ENCODE peak calls at places on chromosome 21, in six cellular contexts. A is hepatocyte, D is H9, M is SK-N-SH, F is HCT116, Y is GM23248. E is an unnamed sample.

GRCh38 chr21:36204980-36205379 is 48.4 kb downstream of the DOP1B start:
- DNase-seq in A (no peak), D (no peak), M (no peak), F (no peak), Y (no peak), E (no peak)

GRCh38 chr21:33808715-33809367 is 106.8 kb downstream of the ATP5PO start:
- DNase-seq in A (no peak), D (no peak), M (no peak), F (no peak), Y (no peak), E (no peak)

GRCh38 chr21:43736224-43736883 is 17.4 kb downstream of the PDXK start:
- DNase-seq in A (no peak), D (no peak), M (no peak), F (no peak), Y (no peak), E (peak)

GRCh38 chr21:28675265-28676041 is 317.2 kb downstream of the LTN1 start:
- DNase-seq in A (no peak), D (no peak), M (no peak), F (no peak), Y (peak), E (peak)

GRCh38 chr21:45304945-45305344 is 17.2 kb upstream of the POFUT2 start:
- DNase-seq in A (no peak), D (no peak), M (no peak), F (no peak), Y (no peak), E (no peak)

GRCh38 chr21:26888931-26889330 is 43.7 kb upstream of the ADAMTS1 start:
- DNase-seq in A (no peak), D (no peak), M (no peak), F (no peak), Y (no peak), E (no peak)

GRCh38 chr21:35335951-35336446 is 286.9 kb upstream of the RUNX1 start:
- DNase-seq in A (no peak), D (no peak), M (no peak), F (no peak), Y (no peak), E (no peak)

GRCh38 chr21:41086551-41086950 is 81.4 kb upstream of the BACE2 start:
- DNase-seq in A (no peak), D (no peak), M (peak), F (no peak), Y (no peak), E (no peak)

GRCh38 chr21:29196021-29196663 is 65.7 kb downstream of the MAP3K7CL start:
- DNase-seq in A (peak), D (no peak), M (peak), F (peak), Y (peak), E (peak)

GRCh38 chr21:36120304-36120902 is 14.5 kb upstream of the CBR3 start:
- DNase-seq in A (no peak), D (no peak), M (no peak), F (no peak), Y (peak), E (no peak)

GRCh38 chr21:45736042-45736704 is 92.6 kb downstream of the PCBP3 start:
- DNase-seq in A (no peak), D (no peak), M (no peak), F (no peak), Y (no peak), E (no peak)

GRCh38 chr21:46507562-46507961 is 48.9 kb downstream of the DIP2A start:
- DNase-seq in A (no peak), D (no peak), M (no peak), F (no peak), Y (no peak), E (no peak)

GRCh38 chr21:16741228-16741665 is 771.6 kb upstream of the CXADR start:
- DNase-seq in A (no peak), D (no peak), M (peak), F (no peak), Y (no peak), E (no peak)

GRCh38 chr21:35350965-35351364 is 301.9 kb upstream of the RUNX1 start:
- DNase-seq in A (no peak), D (no peak), M (no peak), F (no peak), Y (peak), E (no peak)

GRCh38 chr21:34800797-34801518 is 132.2 kb downstream of the CLIC6 start:
- DNase-seq in A (peak), D (no peak), M (no peak), F (no peak), Y (peak), E (no peak)

GRCh38 chr21:31647650-31648049 is 11.8 kb upstream of the SOD1 start:
- DNase-seq in A (no peak), D (no peak), M (no peak), F (no peak), Y (no peak), E (no peak)

GRCh38 chr21:28227881-28228623 is 764.6 kb downstream of the LTN1 start:
- DNase-seq in A (no peak), D (no peak), M (no peak), F (no peak), Y (peak), E (peak)

GRCh38 chr21:26120833-26121232 is 49.7 kb downstream of the APP start:
- DNase-seq in A (no peak), D (peak), M (no peak), F (no peak), Y (no peak), E (no peak)

GRCh38 chr21:36472377-36472776 is 7.5 kb downstream of the CLDN14 start:
- DNase-seq in A (no peak), D (no peak), M (no peak), F (no peak), Y (no peak), E (no peak)

GRCh38 chr21:32753818-32754610 is 17.5 kb downstream of the PAXBP1 start:
- DNase-seq in A (no peak), D (no peak), M (no peak), F (no peak), Y (no peak), E (peak)

GRCh38 chr21:45818276-45818903 is 163.2 kb upstream of the COL6A1 start:
- DNase-seq in A (peak), D (no peak), M (no peak), F (no peak), Y (peak), E (peak)

GRCh38 chr21:46037338-46038325 is 56.1 kb downstream of the COL6A1 start:
- DNase-seq in A (no peak), D (no peak), M (no peak), F (no peak), Y (no peak), E (no peak)

GRCh38 chr21:21188513-21189188 is 190.4 kb downstream of the NCAM2 start:
- DNase-seq in A (no peak), D (no peak), M (no peak), F (no peak), Y (no peak), E (no peak)

GRCh38 chr21:46161800-46162592 is 6.6 kb upstream of the FTCD start:
- DNase-seq in A (peak), D (no peak), M (peak), F (no peak), Y (no peak), E (no peak)

GRCh38 chr21:31335957-31336738 is 7.9 kb downstream of the TIAM1 start:
- DNase-seq in A (peak), D (no peak), M (no peak), F (no peak), Y (peak), E (peak)

GRCh38 chr21:32276671-32277070 is 2.2 kb downstream of the MIS18A start:
- DNase-seq in A (no peak), D (no peak), M (no peak), F (no peak), Y (no peak), E (no peak)

GRCh38 chr21:33355355-33355754 is 30.6 kb downstream of the IFNAR1 start:
- DNase-seq in A (no peak), D (no peak), M (no peak), F (no peak), Y (no peak), E (no peak)

GRCh38 chr21:37631319-37632117 is 264.9 kb downstream of the DYRK1A start:
- DNase-seq in A (peak), D (peak), M (no peak), F (no peak), Y (no peak), E (peak)
- H3K4me2 ChIP-seq in A (no peak), D (peak), M (no peak), F (no peak), Y (no peak), E (peak)

DNA sequence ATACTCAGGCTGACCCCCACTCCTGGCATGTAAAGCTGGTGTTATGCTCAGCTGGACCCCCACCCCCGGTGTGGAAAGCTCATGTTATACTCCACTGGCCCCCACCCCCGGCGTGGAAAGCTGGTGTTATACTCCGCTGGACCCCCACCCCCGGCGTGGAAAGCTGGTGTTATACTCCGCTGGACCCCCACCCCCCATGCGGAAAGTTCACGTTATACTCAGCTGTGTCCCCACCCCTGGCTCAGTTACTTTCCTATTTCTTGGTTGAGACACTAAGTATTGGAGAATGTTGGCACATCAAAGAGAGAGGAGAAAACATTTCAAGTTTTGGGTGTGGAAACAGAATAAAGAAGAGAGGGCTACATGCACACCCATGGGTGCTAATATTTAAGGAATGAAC is 37.8 kb downstream of the UMODL1 start:
- DNase-seq in A (no peak), D (no peak), M (no peak), F (no peak), Y (peak), E (no peak)
- H3K4me2 ChIP-seq in A (no peak), D (no peak), M (no peak), F (no peak), Y (no peak), E (no peak)

DNA sequence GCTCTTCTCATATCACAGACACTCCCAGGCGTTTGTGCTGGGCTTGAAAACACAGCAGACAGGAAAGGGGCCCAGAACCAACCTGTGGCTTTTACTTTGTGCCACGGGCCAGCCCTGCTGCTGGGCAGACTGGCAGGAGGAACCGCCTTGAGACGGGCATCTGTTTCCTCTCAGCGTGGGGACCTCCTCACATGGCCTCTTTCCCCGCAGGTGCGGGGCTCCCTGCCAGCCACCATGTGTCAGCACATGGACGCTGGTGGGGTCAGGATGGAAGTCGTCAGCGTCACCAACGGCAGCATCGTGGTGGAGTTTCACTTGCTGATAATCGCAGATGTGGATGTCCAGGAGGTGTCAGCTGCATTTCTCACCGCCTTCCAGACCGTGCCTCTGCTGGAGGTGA is 47.8 kb downstream of the UMODL1 start:
- DNase-seq in A (no peak), D (no peak), M (peak), F (no peak), Y (peak), E (no peak)
- H3K4me2 ChIP-seq in A (no peak), D (no peak), M (no peak), F (no peak), Y (no peak), E (peak)

DNA sequence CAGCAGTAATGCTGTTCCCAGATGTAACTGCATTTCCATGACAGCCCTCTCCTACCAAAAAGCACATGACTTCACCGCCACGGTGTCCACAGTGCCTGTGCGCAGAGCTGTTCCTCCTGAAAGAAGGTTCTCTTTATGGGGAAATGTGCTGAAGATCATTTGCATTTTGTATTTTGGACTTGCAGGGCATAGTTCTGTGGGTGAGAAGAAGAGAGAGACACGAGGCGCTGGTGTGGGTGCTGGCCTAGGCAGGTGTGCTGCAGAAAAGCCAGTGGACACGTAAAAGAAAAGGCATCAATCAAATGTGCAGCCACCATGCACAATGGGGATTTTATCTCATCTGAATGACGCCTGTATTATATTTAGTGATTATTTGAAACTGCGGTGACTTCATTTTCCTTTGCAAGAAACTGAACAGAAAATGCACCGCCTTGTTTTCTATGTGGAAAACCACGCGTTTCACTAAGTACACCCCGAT is 21.3 kb downstream of the SLC37A1 start:
- DNase-seq in A (no peak), D (no peak), M (no peak), F (no peak), Y (no peak), E (no peak)
- H3K4me2 ChIP-seq in A (no peak), D (no peak), M (no peak), F (no peak), Y (no peak), E (no peak)

GRCh38 chr21:15653710-15654109 is 76.1 kb upstream of the USP25 start:
- DNase-seq in A (no peak), D (no peak), M (peak), F (no peak), Y (no peak), E (no peak)

GRCh38 chr21:15645830-15646229 is 84.0 kb upstream of the USP25 start:
- DNase-seq in A (no peak), D (no peak), M (no peak), F (no peak), Y (no peak), E (peak)

GRCh38 chr21:15654171-15654570 is 75.6 kb upstream of the USP25 start:
- DNase-seq in A (no peak), D (no peak), M (peak), F (no peak), Y (no peak), E (no peak)

DNA sequence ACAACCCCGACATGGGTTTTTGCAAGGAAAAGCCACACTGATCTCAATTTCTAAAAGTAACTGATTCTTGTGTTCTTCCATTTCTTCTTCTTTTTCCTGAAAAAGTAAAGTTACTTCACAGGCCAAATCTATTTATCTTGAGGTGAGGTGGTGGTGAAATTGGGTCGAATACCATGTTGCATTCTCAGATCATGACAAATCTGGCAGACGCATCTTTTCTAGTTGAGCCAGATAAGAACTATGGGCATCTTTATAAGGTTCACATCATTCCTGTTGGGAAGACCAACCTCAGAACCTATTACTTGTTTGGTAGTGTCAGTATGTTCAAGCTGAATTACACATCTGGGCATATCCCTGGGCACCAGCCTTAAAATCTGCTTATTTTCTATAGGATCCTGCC is 78.6 kb upstream of the USP25 start:
- DNase-seq in A (no peak), D (no peak), M (no peak), F (no peak), Y (no peak), E (peak)
- H3K4me2 ChIP-seq in A (no peak), D (no peak), M (no peak), F (no peak), Y (no peak), E (no peak)